ENCODE peak calls at places on chromosomes 11 and 22, in eight cellular contexts. H, T, U, F, I, L, N and S are unnamed samples.

GRCh38 chr22:38843201-38843715 is 570 bp downstream of the NPTXR start:
- DNase-seq in I (peak), T (no peak), L (peak), N (no peak), U (no peak), H (peak), F (peak), S (peak)

GRCh38 chr11:86551286-86551685 is 121.1 kb downstream of the ME3 start:
- DNase-seq in F (no peak), T (peak), I (peak), N (no peak), H (no peak), U (peak), L (peak), S (no peak)

GRCh38 chr11:65560555-65561418 is 2.6 kb upstream of the LTBP3 start:
- DNase-seq in T (no peak), H (peak), I (peak), N (no peak), L (no peak), F (peak), U (no peak), S (no peak)

GRCh38 chr11:116073854-116074837 is 569.9 kb upstream of the CADM1 start:
- DNase-seq in H (peak), I (no peak), U (no peak), L (no peak), T (no peak), N (no peak), F (no peak), S (no peak)

GRCh38 chr11:113193894-113194293 is 120.5 kb upstream of the TTC12 start:
- DNase-seq in F (no peak), T (no peak), U (no peak), H (peak), L (peak), N (no peak), I (no peak), S (no peak)

GRCh38 chr11:125327494-125328130 is 163.1 kb downstream of the PKNOX2 start:
- DNase-seq in L (no peak), U (no peak), T (no peak), N (no peak), H (no peak), I (no peak), F (no peak), S (no peak)

GRCh38 chr11:84901986-84902385 is 725.2 kb downstream of the DLG2 start:
- DNase-seq in T (no peak), H (no peak), F (no peak), I (no peak), U (no peak), L (peak), N (no peak), S (no peak)

GRCh38 chr11:120778692-120779490 is 245.0 kb upstream of the TBCEL start:
- DNase-seq in I (no peak), N (peak), L (no peak), F (no peak), U (no peak), H (no peak), T (no peak), S (no peak)

GRCh38 chr22:31488346-31488883 is 1.2 kb downstream of the EIF4ENIF1 start:
- DNase-seq in T (no peak), U (peak), F (no peak), N (no peak), L (no peak), I (no peak), H (no peak), S (no peak)

GRCh38 chr11:118918128-118918685 is 7.5 kb downstream of the BCL9L start:
- DNase-seq in T (peak), U (no peak), L (peak), N (peak), I (no peak), F (peak), H (peak), S (no peak)

GRCh38 chr11:27076121-27076589 is 35.5 kb downstream of the BBOX1 start:
- DNase-seq in I (no peak), U (no peak), F (no peak), T (no peak), L (no peak), H (no peak), N (no peak), S (no peak)

GRCh38 chr11:67412495-67413179 is 2.8 kb upstream of the CARNS1 start:
- DNase-seq in U (no peak), F (no peak), H (no peak), L (no peak), T (no peak), N (no peak), I (no peak), S (no peak)

GRCh38 chr11:59273008-59273841 is 60.5 kb upstream of the MPEG1 start:
- DNase-seq in T (no peak), I (no peak), H (no peak), L (no peak), N (no peak), U (peak), F (no peak), S (no peak)

GRCh38 chr11:128928400-128928799 is 14.3 kb downstream of the TP53AIP1 start:
- DNase-seq in F (no peak), N (no peak), H (no peak), I (no peak), L (no peak), U (peak), T (no peak), S (no peak)

GRCh38 chr11:95790933-95791247 is 592 bp downstream of the CEP57 start:
- DNase-seq in T (peak), N (no peak), F (peak), I (peak), L (peak), U (peak), H (peak), S (peak)

GRCh38 chr11:72662036-72662435 is 12.2 kb downstream of the PDE2A start:
- DNase-seq in N (no peak), I (no peak), F (no peak), H (no peak), L (no peak), T (no peak), U (no peak), S (no peak)

GRCh38 chr11:103325686-103326069 is 216.5 kb downstream of the DYNC2H1 start:
- DNase-seq in H (no peak), L (no peak), N (no peak), T (no peak), I (no peak), U (no peak), F (peak), S (peak)

GRCh38 chr11:83127309-83127636 is 29.7 kb upstream of the PCF11 start:
- DNase-seq in H (no peak), I (no peak), F (no peak), L (no peak), N (no peak), U (no peak), T (no peak), S (no peak)

GRCh38 chr11:17932472-17932871 is 80.4 kb downstream of the SERGEF start:
- DNase-seq in U (no peak), I (no peak), H (no peak), T (no peak), N (no peak), F (peak), L (no peak), S (no peak)

GRCh38 chr11:112525270-112525669 is 264.6 kb upstream of the PLET1 start:
- DNase-seq in H (no peak), F (no peak), N (no peak), U (no peak), T (no peak), I (no peak), L (peak), S (no peak)

GRCh38 chr11:86151188-86152005 is 82.5 kb upstream of the PICALM start:
- DNase-seq in I (no peak), F (no peak), U (peak), H (peak), N (no peak), L (peak), T (peak), S (no peak)

GRCh38 chr22:27195104-27195503 is 537.7 kb downstream of the MIAT start:
- DNase-seq in U (no peak), N (no peak), F (no peak), I (no peak), T (no peak), H (peak), L (no peak), S (no peak)

GRCh38 chr11:72003776-72004171 is 5.1 kb downstream of the IL18BP start:
- DNase-seq in L (no peak), I (no peak), N (no peak), T (no peak), U (no peak), H (no peak), F (no peak), S (no peak)

GRCh38 chr11:705646-706438 is at the start of gene EPS8L2:
- DNase-seq in U (no peak), T (peak), H (no peak), F (peak), L (no peak), N (no peak), I (no peak), S (no peak)

GRCh38 chr11:2089536-2090165 is 49.5 kb downstream of the IGF2 start:
- DNase-seq in L (peak), N (no peak), T (no peak), H (no peak), I (no peak), U (peak), F (peak), S (no peak)

GRCh38 chr11:91243065-91243464 is 981.6 kb upstream of the FAT3 start:
- DNase-seq in U (no peak), N (no peak), H (no peak), I (no peak), F (no peak), T (no peak), L (no peak), S (no peak)

GRCh38 chr11:17743808-17744119 is 9.2 kb downstream of the KCNC1 start:
- DNase-seq in U (no peak), F (no peak), T (no peak), N (no peak), I (no peak), H (no peak), L (no peak), S (no peak)

GRCh38 chr11:79471071-79471470 is 30.2 kb upstream of the TENM4 start:
- DNase-seq in F (no peak), L (no peak), T (no peak), N (peak), U (no peak), H (no peak), I (no peak), S (no peak)

GRCh38 chr11:19873730-19874129 is 161.1 kb downstream of the NAV2 start:
- DNase-seq in T (no peak), I (no peak), L (no peak), U (no peak), N (no peak), H (no peak), F (no peak), S (no peak)

GRCh38 chr11:69985654-69986420 is 92.3 kb upstream of the ANO1 start:
- DNase-seq in L (no peak), I (no peak), U (no peak), N (no peak), T (no peak), H (no peak), F (peak), S (no peak)

GRCh38 chr11:1812801-1813200 is 22.0 kb upstream of the SYT8 start:
- DNase-seq in U (no peak), L (no peak), F (no peak), T (no peak), N (no peak), H (no peak), I (no peak), S (no peak)

GRCh38 chr11:18322818-18323570 is 627 bp downstream of the GTF2H1 start:
- DNase-seq in N (no peak), L (peak), I (no peak), U (no peak), F (no peak), T (no peak), H (no peak), S (no peak)

GRCh38 chr11:65821107-65821506 is 12.7 kb upstream of the SNX32 start:
- DNase-seq in N (no peak), T (no peak), F (no peak), H (no peak), U (no peak), I (no peak), L (no peak), S (no peak)

GRCh38 chr11:78416285-78417174 is 1.1 kb downstream of the GAB2 start:
- DNase-seq in H (peak), N (peak), L (peak), U (peak), T (peak), F (peak), I (peak), S (peak)

DNA sequence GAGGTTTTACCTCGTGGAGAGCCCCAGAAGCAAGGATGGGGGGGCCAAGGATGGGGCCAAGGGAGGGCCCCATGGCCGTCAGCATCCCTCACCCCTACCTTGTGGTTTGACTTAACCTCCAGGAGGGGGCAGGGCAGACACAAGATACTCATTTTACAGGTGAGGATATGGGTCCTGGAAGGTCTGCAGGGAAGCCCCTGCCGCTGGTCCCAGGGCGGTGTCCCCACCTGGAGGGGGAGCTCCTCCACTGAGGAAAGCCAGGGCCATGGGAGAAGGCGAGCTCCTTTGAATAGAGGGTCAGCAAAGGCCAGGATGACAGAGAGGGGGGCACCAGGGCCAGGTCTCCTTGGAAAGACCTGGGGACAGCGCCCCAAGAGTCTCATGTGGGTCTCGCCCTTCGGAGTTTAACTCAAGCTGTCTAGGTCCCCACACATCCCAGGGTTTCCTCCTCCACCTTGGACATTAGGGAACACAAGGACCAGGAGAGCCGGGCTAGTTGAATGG is 5.9 kb upstream of the ADORA2A start:
- DNase-seq in L (no peak), I (no peak), U (peak), T (no peak), H (no peak), F (peak), N (no peak), S (no peak)
- TF ChIP-seq CTCF in L (no peak), I (peak), U (peak), T (no peak), H (no peak), F (peak), N (no peak), S (peak)

GRCh38 chr11:5807580-5807979 is 1.1 kb upstream of the OR52N2 start:
- DNase-seq in F (peak), L (no peak), N (no peak), H (no peak), T (no peak), I (no peak), U (no peak), S (no peak)
- TF ChIP-seq CTCF in F (no peak), L (no peak), N (no peak), H (no peak), T (no peak), I (no peak), U (no peak), S (no peak)

GRCh38 chr22:47445212-47445611 is 682.8 kb downstream of the TBC1D22A start:
- DNase-seq in U (no peak), N (peak), T (no peak), L (no peak), F (no peak), H (no peak), I (no peak), S (no peak)

GRCh38 chr22:47445716-47446290 is 683.4 kb downstream of the TBC1D22A start:
- DNase-seq in I (no peak), L (no peak), H (no peak), U (no peak), N (peak), F (no peak), T (no peak), S (no peak)

GRCh38 chr22:47446821-47447810 is 684.7 kb downstream of the TBC1D22A start:
- DNase-seq in L (no peak), N (peak), T (no peak), H (no peak), F (no peak), I (no peak), U (no peak), S (no peak)

GRCh38 chr22:47444746-47445065 is 682.3 kb downstream of the TBC1D22A start:
- DNase-seq in T (no peak), I (no peak), F (no peak), H (no peak), U (no peak), N (no peak), L (no peak), S (no peak)

DNA sequence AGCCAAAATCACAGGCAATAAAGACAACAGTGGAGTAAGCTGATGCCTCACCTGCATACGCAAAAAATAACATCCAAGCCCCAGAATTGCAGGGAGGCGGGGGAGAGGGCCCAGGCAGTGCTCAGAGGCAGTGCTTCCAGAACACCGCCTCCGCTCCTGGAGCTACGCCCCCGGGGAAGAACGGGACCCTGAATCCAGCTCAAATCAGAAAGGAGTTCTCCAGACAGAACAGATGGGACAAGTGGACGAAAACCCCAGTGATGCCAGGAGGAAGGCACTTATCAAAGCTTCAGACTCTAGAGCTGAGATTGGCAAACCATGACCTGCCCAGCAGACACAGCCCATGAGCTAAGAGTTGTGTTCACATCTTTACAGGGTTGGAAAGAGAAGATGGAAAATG is 683.9 kb downstream of the TBC1D22A start:
- DNase-seq in I (no peak), F (no peak), T (no peak), L (no peak), U (no peak), H (no peak), N (peak), S (no peak)
- TF ChIP-seq CTCF in I (no peak), F (no peak), T (no peak), L (no peak), U (no peak), H (no peak), N (no peak), S (no peak)

GRCh38 chr11:35554491-35555237 is 29.2 kb upstream of the PAMR1 start:
- DNase-seq in U (no peak), F (no peak), I (no peak), T (no peak), N (peak), L (peak), H (no peak), S (no peak)
- TF ChIP-seq CTCF in U (no peak), F (peak), I (peak), T (no peak), N (no peak), L (peak), H (peak), S (peak)

GRCh38 chr11:10932976-10933375 is 75.1 kb upstream of the ZBED5 start:
- DNase-seq in I (no peak), H (no peak), L (no peak), N (peak), T (no peak), U (no peak), F (no peak), S (no peak)

GRCh38 chr11:10930961-10931760 is 73.3 kb upstream of the ZBED5 start:
- DNase-seq in F (peak), I (no peak), T (peak), N (peak), U (peak), L (peak), H (peak), S (peak)

GRCh38 chr11:10931761-10932700 is 74.2 kb upstream of the ZBED5 start:
- DNase-seq in T (peak), F (peak), U (no peak), I (no peak), L (no peak), N (peak), H (peak), S (peak)

GRCh38 chr11:10927533-10927932 is 69.7 kb upstream of the ZBED5 start:
- DNase-seq in L (no peak), T (peak), I (no peak), U (no peak), N (peak), H (no peak), F (no peak), S (no peak)

GRCh38 chr11:10930224-10930960 is 72.5 kb upstream of the ZBED5 start:
- DNase-seq in T (no peak), H (no peak), L (peak), U (no peak), F (peak), I (no peak), N (peak), S (no peak)
- TF ChIP-seq CTCF in T (no peak), H (no peak), L (peak), U (no peak), F (no peak), I (peak), N (no peak), S (no peak)